ENCODE peak calls at places on chromosomes 2 and 18, in four cellular contexts. H is NCI-H2227 treated with DMSO at 0.1 percent for 48 hours, P is choroid plexus epithelial cell, B is ELF-1. G is an unnamed sample.

GRCh38 chr18:35387367-35387685 is 10.2 kb upstream of the ZNF396 start:
- DNase-seq in P (peak), H (no peak), B (no peak), G (no peak)

GRCh38 chr2:24394998-24395397 is 34.7 kb upstream of the ITSN2 start:
- DNase-seq in P (no peak), B (no peak), H (no peak), G (no peak)

GRCh38 chr2:45567974-45568789 is 42.9 kb downstream of the SRBD1 start:
- DNase-seq in H (no peak), P (peak), B (no peak), G (no peak)

GRCh38 chr2:88669371-88670214 is 21.9 kb upstream of the RPIA start:
- DNase-seq in P (peak), B (peak), H (no peak), G (peak)

GRCh38 chr2:238231251-238231793 is 8.5 kb downstream of the HES6 start:
- DNase-seq in B (peak), P (peak), H (no peak), G (peak)

GRCh38 chr2:2286592-2286991 is 44.5 kb downstream of the MYT1L start:
- DNase-seq in P (no peak), H (no peak), B (no peak), G (no peak)

GRCh38 chr2:226882606-226883005 is 46.8 kb downstream of the RHBDD1 start:
- DNase-seq in P (no peak), B (no peak), H (no peak), G (no peak)

GRCh38 chr18:2104620-2105462 is 466.5 kb downstream of the METTL4 start:
- DNase-seq in B (peak), H (no peak), P (peak), G (peak)

GRCh38 chr2:45888167-45888566 is 236.7 kb downstream of the PRKCE start:
- DNase-seq in P (peak), B (no peak), H (no peak), G (no peak)

GRCh38 chr2:233387667-233388528 is 33.6 kb downstream of the DGKD start:
- DNase-seq in P (peak), B (no peak), H (no peak), G (no peak)

GRCh38 chr2:39615675-39616074 is 50.0 kb upstream of the TMEM178A start:
- DNase-seq in B (no peak), H (no peak), P (no peak), G (no peak)

GRCh38 chr2:46056541-46056940 is 240.7 kb upstream of the EPAS1 start:
- DNase-seq in B (no peak), H (no peak), P (peak), G (no peak)

GRCh38 chr2:222709191-222709891 is 37.9 kb downstream of the MOGAT1 start:
- DNase-seq in B (peak), P (peak), H (peak), G (peak)

GRCh38 chr2:35035883-35036282 is 1319.7 kb upstream of the CRIM1 start:
- DNase-seq in H (no peak), P (no peak), B (no peak), G (peak)

GRCh38 chr2:152415811-152416210 is 80.8 kb downstream of the FMNL2 start:
- DNase-seq in B (no peak), H (no peak), P (no peak), G (no peak)

G was measured in DMS53.